ENCODE peak calls at places on chromosomes 7 and 10, in four cellular contexts. C is hippocampal formation, M is psoas muscle, H is HTR-8/SVneo. L is an unnamed sample.

GRCh38 chr10:49104323-49104722 is 11.0 kb downstream of the VSTM4 start:
- DNase-seq in M (no peak), C (no peak), H (no peak), L (no peak)

GRCh38 chr10:91683976-91684375 is 51.1 kb upstream of the PPP1R3C start:
- DNase-seq in M (no peak), C (no peak), H (peak; percentile 32), L (no peak)

GRCh38 chr7:80288175-80289122 is 153.8 kb downstream of the GNAI1 start:
- DNase-seq in M (no peak), H (no peak), C (no peak), L (no peak)

GRCh38 chr10:132023092-132023811 is 41.5 kb upstream of the BNIP3 start:
- DNase-seq in C (peak; percentile 41), H (peak; percentile 72), M (peak; percentile 84), L (peak; percentile 66)

GRCh38 chr10:112584276-112584675 is 137.3 kb downstream of the VTI1A start:
- DNase-seq in C (no peak), M (no peak), H (no peak), L (no peak)

GRCh38 chr10:103040424-103040823 is 122.3 kb downstream of the CNNM2 start:
- DNase-seq in C (no peak), M (no peak), H (peak; percentile 27), L (no peak)

GRCh38 chr7:28179081-28180030 is 1.2 kb downstream of the JAZF1 start:
- DNase-seq in M (peak; percentile 82), C (peak; percentile 63), H (peak; percentile 53), L (peak; percentile 87)

GRCh38 chr10:50419756-50420155 is 168.4 kb upstream of the ASAH2 start:
- DNase-seq in M (no peak), H (no peak), C (no peak), L (no peak)

GRCh38 chr7:93475811-93476210 is 98.7 kb downstream of the CALCR start:
- DNase-seq in H (no peak), M (no peak), C (no peak), L (no peak)

GRCh38 chr10:84302223-84302622 is 26.2 kb upstream of the CCSER2 start:
- DNase-seq in H (no peak), M (no peak), C (no peak), L (no peak)

GRCh38 chr7:141698247-141699015 is 3.5 kb downstream of the DENND11 start:
- DNase-seq in M (no peak), C (no peak), H (no peak), L (no peak)

GRCh38 chr7:155844019-155844453 is 31.8 kb upstream of the SHH start:
- DNase-seq in M (no peak), H (no peak), C (no peak), L (no peak)

GRCh38 chr7:45153238-45153637 is 4.4 kb upstream of the RAMP3 start:
- DNase-seq in H (no peak), C (no peak), M (no peak), L (no peak)

GRCh38 chr10:27242951-27243551 is 2.5 kb upstream of the ACBD5 start:
- DNase-seq in M (peak; percentile 46), H (peak; percentile 50), C (peak; percentile 81), L (peak; percentile 78)

GRCh38 chr10:15461353-15462108 is 90.4 kb upstream of the FAM171A1 start:
- DNase-seq in H (peak; percentile 18), C (no peak), M (no peak), L (peak; percentile 39)

GRCh38 chr10:96317067-96317833 is 13.0 kb downstream of the DNTT start:
- DNase-seq in C (no peak), H (no peak), M (no peak), L (no peak)

GRCh38 chr10:71811351-71811750 is 38.0 kb upstream of the VSIR start:
- DNase-seq in M (no peak), H (no peak), C (no peak), L (no peak)

GRCh38 chr7:78198756-78199155 is 400.2 kb downstream of the PHTF2 start:
- DNase-seq in C (no peak), H (no peak), M (no peak), L (no peak)

GRCh38 chr10:121310151-121310711 is 288.0 kb downstream of the FGFR2 start:
- DNase-seq in M (no peak), C (no peak), H (no peak), L (no peak)

GRCh38 chr7:47846117-47846836 is 102.0 kb downstream of the PKD1L1 start:
- DNase-seq in C (no peak), H (peak; percentile 66), M (no peak), L (no peak)

GRCh38 chr7:142773937-142774744 is 3.4 kb downstream of the PRSS2 start:
- DNase-seq in M (no peak), C (no peak), H (no peak), L (no peak)

GRCh38 chr10:43390333-43390732 is 18.7 kb downstream of the HNRNPF start:
- DNase-seq in C (no peak), H (no peak), M (no peak), L (no peak)

GRCh38 chr7:17990761-17991160 is 36.9 kb downstream of the PRPS1L1 start:
- DNase-seq in H (no peak), M (no peak), C (no peak), L (no peak)

GRCh38 chr7:156524737-156525597 is 115.6 kb upstream of the RNF32 start:
- DNase-seq in H (no peak), C (no peak), M (no peak), L (no peak)

L was measured in tibial artery.